ENCODE peak calls at places on chromosomes 16 and 17, in six cellular contexts. C is K562, G is A549, Z is omental fat pad, A is IMR-90, I is heart left ventricle. B is an unnamed sample.

GRCh38 chr16:24906901-24907300 is 61.1 kb downstream of the SLC5A11 start:
- ATAC-seq in C (no peak), G (no peak), Z (no peak), A (no peak), I (no peak), B (no peak)

GRCh38 chr17:49465352-49465751 is 29.7 kb upstream of the NGFR start:
- ATAC-seq in C (no peak), G (no peak), Z (no peak), A (no peak), I (no peak), B (no peak)

GRCh38 chr16:81175325-81175891 is 63.1 kb upstream of the BCO1 start:
- ATAC-seq in C (no peak), G (peak; percentile 88), Z (peak; percentile 47), A (peak; percentile 90), I (no peak), B (no peak)

GRCh38 chr17:71631483-71631882 is 489.3 kb upstream of the SOX9 start:
- ATAC-seq in C (no peak), G (no peak), Z (no peak), A (peak; percentile 31), I (no peak), B (no peak)

GRCh38 chr16:68116256-68116853 is 31.2 kb downstream of the NFATC3 start:
- ATAC-seq in C (peak; percentile 62), G (peak; percentile 68), Z (no peak), A (peak; percentile 59), I (no peak), B (no peak)

GRCh38 chr16:12741176-12741575 is 62.5 kb downstream of the CPPED1 start:
- ATAC-seq in C (no peak), G (no peak), Z (no peak), A (no peak), I (no peak), B (no peak)

GRCh38 chr16:66444049-66444481 is 17.0 kb downstream of the BEAN1 start:
- ATAC-seq in C (peak; percentile 76), G (peak; percentile 83), Z (no peak), A (no peak), I (peak; percentile 25), B (no peak)

GRCh38 chr17:45137561-45138305 is 2.2 kb downstream of the ACBD4 start:
- ATAC-seq in C (no peak), G (no peak), Z (no peak), A (no peak), I (no peak), B (no peak)

GRCh38 chr17:32192379-32192778 is 50.1 kb downstream of the RHOT1 start:
- ATAC-seq in C (no peak), G (no peak), Z (no peak), A (peak; percentile 30), I (no peak), B (no peak)

GRCh38 chr17:61208301-61209098 is 191.1 kb upstream of the TBX2 start:
- ATAC-seq in C (no peak), G (peak; percentile 41), Z (no peak), A (peak; percentile 67), I (no peak), B (peak; percentile 19)

GRCh38 chr16:88077328-88078108 is 126.3 kb downstream of the BANP start:
- ATAC-seq in C (no peak), G (no peak), Z (no peak), A (no peak), I (peak; percentile 73), B (no peak)

GRCh38 chr17:19977360-19978205 is at the start of gene AKAP10:
- ATAC-seq in C (peak; percentile 98), G (peak; percentile 94), Z (peak; percentile 95), A (peak; percentile 98), I (peak; percentile 97), B (peak; percentile 93)

GRCh38 chr17:58380207-58381123 is 28.5 kb upstream of the SUPT4H1 start:
- ATAC-seq in C (no peak), G (no peak), Z (no peak), A (no peak), I (no peak), B (no peak)

GRCh38 chr17:42518755-42519545 is 17.1 kb upstream of the NAGLU start:
- ATAC-seq in C (peak; percentile 78), G (peak; percentile 10), Z (no peak), A (no peak), I (peak; percentile 49), B (no peak)

GRCh38 chr17:40705567-40705966 is 2.0 kb upstream of the KRT24 start:
- ATAC-seq in C (no peak), G (no peak), Z (no peak), A (no peak), I (no peak), B (no peak)

GRCh38 chr16:74448990-74449389 is 27.7 kb upstream of the CLEC18B start:
- ATAC-seq in C (no peak), G (peak; percentile 77), Z (peak; percentile 90), A (peak; percentile 98), I (peak; percentile 94), B (peak; percentile 91)

GRCh38 chr16:80273635-80274538 is 266.9 kb upstream of the DYNLRB2 start:
- ATAC-seq in C (no peak), G (no peak), Z (no peak), A (peak; percentile 41), I (no peak), B (no peak)

GRCh38 chr16:48124266-48124665 is 31.5 kb downstream of the ABCC12 start:
- ATAC-seq in C (no peak), G (no peak), Z (no peak), A (no peak), I (no peak), B (no peak)

GRCh38 chr17:55674107-55674506 is 48.6 kb downstream of the TMEM100 start:
- ATAC-seq in C (peak; percentile 68), G (peak; percentile 24), Z (no peak), A (no peak), I (peak; percentile 41), B (no peak)

GRCh38 chr17:51060396-51060795 is 60.3 kb downstream of the SPAG9 start:
- ATAC-seq in C (no peak), G (no peak), Z (no peak), A (no peak), I (no peak), B (no peak)

GRCh38 chr17:51057534-51057933 is 63.1 kb downstream of the SPAG9 start:
- ATAC-seq in C (no peak), G (no peak), Z (no peak), A (no peak), I (no peak), B (no peak)

GRCh38 chr17:51054748-51055147 is 65.9 kb downstream of the SPAG9 start:
- ATAC-seq in C (no peak), G (no peak), Z (no peak), A (no peak), I (no peak), B (no peak)

GRCh38 chr17:51059781-51060180 is 60.9 kb downstream of the SPAG9 start:
- ATAC-seq in C (no peak), G (no peak), Z (no peak), A (no peak), I (no peak), B (no peak)

DNA sequence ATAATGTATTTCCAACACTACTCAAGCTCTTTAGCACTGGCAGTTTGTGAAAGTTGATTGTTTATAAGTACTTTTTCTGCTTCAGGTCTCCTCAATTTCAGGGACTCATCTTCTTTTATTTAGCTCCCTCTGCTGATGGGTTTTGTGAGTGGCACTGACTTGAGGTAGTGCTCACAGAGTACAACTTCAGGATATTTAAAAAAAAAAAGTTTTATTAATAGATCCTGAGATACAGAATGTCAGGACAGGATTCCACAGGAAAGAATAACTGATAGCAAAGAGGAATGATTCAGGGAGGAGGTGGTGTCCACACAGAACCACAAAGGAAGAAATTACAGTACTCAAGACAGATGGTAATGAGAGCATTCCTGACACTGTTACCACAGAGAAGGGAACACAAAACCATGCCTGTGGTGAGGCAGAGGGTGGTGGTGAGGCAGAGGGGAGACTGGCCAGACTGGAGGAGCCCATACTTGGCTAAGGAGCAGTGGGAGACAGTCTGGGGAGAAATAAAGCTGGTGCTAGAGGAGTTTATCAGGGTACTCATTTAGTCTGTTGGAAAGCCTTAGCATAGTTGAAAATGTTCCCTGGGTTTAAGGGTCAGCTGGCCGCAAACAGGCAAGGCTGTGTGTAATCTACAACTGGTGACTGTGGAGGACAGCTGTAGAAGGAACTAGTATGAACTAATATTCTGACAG is 63.7 kb downstream of the SPAG9 start:
- ATAC-seq in C (peak; percentile 86), G (peak; percentile 88), Z (peak; percentile 86), A (peak; percentile 90), I (peak; percentile 87), B (peak; percentile 74)
- TF ChIP-seq CTCF in C (peak; percentile 43), G (peak; percentile 85), Z (no peak), A (peak; percentile 74), I (peak; percentile 39), B (peak; percentile 17)

GRCh38 chr17:75592364-75593020 is 4.9 kb downstream of the MYO15B start:
- ATAC-seq in C (no peak), G (no peak), Z (no peak), A (no peak), I (no peak), B (no peak)
- TF ChIP-seq CTCF in C (no peak), G (no peak), Z (no peak), A (no peak), I (no peak), B (no peak)

DNA sequence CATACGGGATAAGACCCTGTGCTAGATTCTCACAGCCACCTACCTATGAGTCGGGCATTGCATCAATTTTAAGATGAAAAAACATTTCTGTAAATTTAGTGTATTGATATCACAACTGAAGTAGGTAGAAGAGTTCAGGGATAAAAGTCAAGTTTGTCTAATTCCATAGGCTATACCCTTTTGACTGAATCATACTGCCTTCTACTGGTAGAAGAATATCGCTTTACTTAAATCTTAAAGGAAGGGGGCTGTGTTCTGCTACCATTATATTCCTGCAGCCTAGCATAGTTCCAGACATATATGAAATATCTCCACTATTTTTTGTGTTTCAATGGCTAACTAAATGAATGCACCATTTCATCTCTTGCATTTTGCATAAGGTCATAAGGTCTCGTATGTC is 1128.6 kb downstream of the CDH8 start:
- ATAC-seq in C (no peak), G (no peak), Z (no peak), A (no peak), I (no peak), B (no peak)
- TF ChIP-seq CTCF in C (no peak), G (no peak), Z (no peak), A (no peak), I (peak; percentile 10), B (no peak)

DNA sequence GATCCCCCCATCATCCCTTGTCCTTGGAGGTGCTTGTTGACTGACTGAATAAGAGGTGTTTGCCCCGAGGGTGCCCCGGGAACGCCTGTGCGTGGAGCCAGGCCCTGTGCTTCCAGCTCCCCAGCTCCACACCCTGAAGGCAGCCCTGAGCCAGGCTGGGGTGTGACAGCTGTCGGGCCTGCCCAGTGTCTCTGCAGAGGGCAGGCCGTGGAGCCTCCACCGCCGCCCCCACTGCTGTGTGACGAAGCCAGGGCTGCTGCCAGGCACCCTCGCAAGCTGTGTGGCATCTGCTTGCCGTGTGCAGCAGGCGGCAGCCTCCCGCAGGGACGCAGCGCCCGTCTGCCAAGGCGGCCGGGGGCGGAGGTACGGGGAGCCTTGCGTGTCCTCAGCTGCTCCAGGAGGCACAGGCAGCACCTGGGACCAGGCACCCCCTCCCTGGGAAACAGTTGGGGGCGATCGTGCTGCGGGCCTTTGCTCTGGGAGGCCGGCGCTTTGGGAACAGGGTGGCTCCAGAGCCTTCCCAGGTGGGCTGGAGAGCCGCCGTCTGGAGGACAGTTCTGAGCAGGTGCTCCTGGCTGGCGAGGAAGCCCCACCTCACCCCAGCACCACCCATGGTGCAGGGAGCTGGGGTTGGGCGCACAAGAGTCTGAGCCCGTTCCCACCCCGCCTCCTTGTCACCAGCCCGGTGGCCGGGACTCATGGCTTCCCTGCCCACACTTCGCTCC is 26.6 kb downstream of the GSE1 start:
- ATAC-seq in C (no peak), G (no peak), Z (no peak), A (no peak), I (peak; percentile 86), B (peak; percentile 22)
- TF ChIP-seq CTCF in C (no peak), G (no peak), Z (no peak), A (no peak), I (no peak), B (no peak)